ENCODE peak calls at places on chromosomes 1 and 21, in four cellular contexts. W is testis, F is GM23338, C is tibial artery. O is an unnamed sample.

GRCh38 chr21:31514598-31514997 is 144.9 kb upstream of the SOD1 start:
- DNase-seq in W (peak; percentile 74), C (no peak), F (peak; percentile 66), O (no peak)

GRCh38 chr1:77889671-77890070 is 1.2 kb downstream of the NEXN start:
- DNase-seq in W (no peak), F (peak; percentile 3), C (no peak), O (no peak)

GRCh38 chr1:93672069-93672468 is 9.6 kb downstream of the BCAR3 start:
- DNase-seq in F (no peak), C (peak; percentile 85), W (peak; percentile 78), O (peak; percentile 24)

GRCh38 chr1:84653130-84653680 is 37.1 kb downstream of the SSX2IP start:
- DNase-seq in C (no peak), W (no peak), F (peak; percentile 13), O (no peak)

GRCh38 chr1:192489748-192490147 is 85.8 kb upstream of the RGS1 start:
- DNase-seq in F (peak; percentile 25), W (no peak), C (peak; percentile 74), O (peak; percentile 19)

GRCh38 chr1:20216574-20216973 is 30.3 kb upstream of the PLA2G2C start:
- DNase-seq in W (no peak), F (peak; percentile 60), C (no peak), O (peak; percentile 70)

GRCh38 chr1:10741696-10742095 is 54.8 kb downstream of the CASZ1 start:
- DNase-seq in W (no peak), C (no peak), F (no peak), O (no peak)

GRCh38 chr1:48019714-48020315 is 22.6 kb upstream of the TRABD2B start:
- DNase-seq in W (no peak), F (no peak), C (peak; percentile 98), O (no peak)

GRCh38 chr1:231040800-231041704 is 998 bp upstream of the FAM89A start:
- DNase-seq in W (no peak), C (no peak), F (peak; percentile 50), O (no peak)

GRCh38 chr1:35768350-35769187 is 1.2 kb downstream of the CLSPN start:
- DNase-seq in W (no peak), C (no peak), F (peak; percentile 23), O (peak; percentile 9)

GRCh38 chr1:41356752-41357151 is 4.5 kb upstream of the FOXO6 start:
- DNase-seq in W (no peak), F (no peak), C (no peak), O (no peak)

GRCh38 chr1:31639543-31639942 is 5.1 kb downstream of the PEF1 start:
- DNase-seq in F (no peak), W (no peak), C (no peak), O (no peak)

GRCh38 chr21:37149411-37149810 is 76.4 kb downstream of the TTC3 start:
- DNase-seq in W (no peak), C (no peak), F (no peak), O (no peak)

GRCh38 chr1:240139511-240139910 is 47.8 kb downstream of the FMN2 start:
- DNase-seq in C (no peak), W (no peak), F (no peak), O (no peak)

GRCh38 chr21:25370311-25370744 is 237.0 kb downstream of the MRPL39 start:
- DNase-seq in C (no peak), F (no peak), W (no peak), O (no peak)

GRCh38 chr1:19734472-19734999 is 65.2 kb downstream of the TMCO4 start:
- DNase-seq in F (no peak), W (no peak), C (peak; percentile 86), O (no peak)

GRCh38 chr21:16304700-16305099 is 574.9 kb downstream of the USP25 start:
- DNase-seq in C (no peak), F (no peak), W (no peak), O (no peak)

GRCh38 chr1:152535774-152536173 is 21.5 kb downstream of the CRCT1 start:
- DNase-seq in W (no peak), C (no peak), F (no peak), O (no peak)

GRCh38 chr1:200774735-200775449 is 36.2 kb downstream of the CAMSAP2 start:
- DNase-seq in F (no peak), C (no peak), W (no peak), O (peak; percentile 18)

GRCh38 chr1:227390525-227390924 is 72.2 kb upstream of the CDC42BPA start:
- DNase-seq in F (no peak), W (no peak), C (no peak), O (no peak)

GRCh38 chr1:32592953-32593352 is 53.7 kb downstream of the ZBTB8A start:
- DNase-seq in F (no peak), C (no peak), W (no peak), O (no peak)

GRCh38 chr1:91751281-91751680 is 134.7 kb downstream of the TGFBR3 start:
- DNase-seq in F (no peak), W (peak; percentile 61), C (no peak), O (no peak)

GRCh38 chr1:23799570-23800395 is 771 bp downstream of the GALE start:
- DNase-seq in F (peak; percentile 78), W (no peak), C (peak; percentile 74), O (peak; percentile 52)

GRCh38 chr21:28256420-28256831 is 736.3 kb downstream of the LTN1 start:
- DNase-seq in F (no peak), W (no peak), C (no peak), O (no peak)

GRCh38 chr1:97396463-97396862 is 524.4 kb downstream of the DPYD start:
- DNase-seq in W (no peak), F (no peak), C (no peak), O (no peak)

GRCh38 chr1:174222166-174222949 is 63.0 kb downstream of the RABGAP1L start:
- DNase-seq in W (no peak), C (no peak), F (no peak), O (peak; percentile 28)

GRCh38 chr1:91795601-91796389 is 90.2 kb downstream of the TGFBR3 start:
- DNase-seq in C (no peak), F (no peak), W (no peak), O (no peak)

GRCh38 chr1:169110691-169111447 is 4.4 kb downstream of the ATP1B1 start:
- DNase-seq in W (no peak), F (no peak), C (no peak), O (no peak)
- H3K4me3 ChIP-seq in W (no peak overlapping the region), F (no peak overlapping the region), C (no peak overlapping the region), O (no peak overlapping the region)

GRCh38 chr1:157352216-157352615 is 200.1 kb downstream of the FCRL5 start:
- DNase-seq in F (no peak), C (no peak), W (no peak), O (no peak)
- TF ChIP-seq CTCF in F (no peak), C (no peak), W (no peak), O (no peak)

DNA sequence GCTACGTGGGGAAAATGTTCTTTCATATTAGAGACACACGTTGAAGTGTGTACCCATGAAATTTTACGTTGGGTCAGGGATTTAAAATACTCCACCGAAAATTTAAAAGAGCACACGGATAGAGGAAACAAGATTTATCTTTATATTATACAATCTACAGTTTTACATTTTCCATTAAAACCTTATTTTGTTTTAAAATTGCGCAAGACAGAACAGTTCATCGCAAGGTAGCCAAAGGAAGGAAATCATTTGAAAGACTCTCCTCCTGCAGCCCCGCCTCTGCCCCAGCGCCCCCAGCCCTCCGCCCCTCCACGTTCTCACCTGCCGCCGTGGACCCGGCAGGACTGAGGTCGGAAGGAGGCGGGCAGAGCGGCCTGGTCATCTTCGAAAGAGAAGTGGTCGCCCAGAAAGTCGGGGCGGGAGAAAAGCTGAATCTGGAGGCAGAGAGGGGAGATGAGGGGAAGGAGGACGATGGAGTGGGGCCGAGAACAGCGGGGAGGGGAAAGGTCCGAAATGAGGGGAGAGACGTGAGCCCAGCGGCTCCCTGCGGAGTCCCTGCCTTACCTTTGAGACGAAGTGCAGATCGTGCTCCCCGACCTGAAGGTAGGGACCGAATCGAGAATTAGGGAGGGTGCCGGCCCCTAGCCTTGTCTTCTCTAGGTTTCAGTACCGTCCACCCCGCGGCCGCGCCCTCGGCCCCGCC is 18.0 kb downstream of the CRYBG2 start:
- DNase-seq in C (no peak), F (peak; percentile 59), W (no peak), O (no peak)
- H3K4me3 ChIP-seq in C (peak overlapping the region; percentile 25), F (peak overlapping the region; percentile 83), W (peak overlapping the region; percentile 55), O (peak overlapping the region; percentile 33)

GRCh38 chr1:1402081-1402900 is 3.2 kb upstream of the CCNL2 start:
- DNase-seq in C (no peak), F (peak; percentile 90), W (no peak), O (peak; percentile 64)
- TF ChIP-seq CTCF in C (no peak), F (peak; percentile 77), W (peak; percentile 47), O (peak; percentile 76)

GRCh38 chr1:81050390-81050789 is 750.3 kb upstream of the ADGRL2 start:
- DNase-seq in C (no peak), F (no peak), W (no peak), O (no peak)

GRCh38 chr1:81042225-81042624 is 758.5 kb upstream of the ADGRL2 start:
- DNase-seq in F (no peak), W (no peak), C (no peak), O (no peak)

GRCh38 chr1:81044708-81045107 is 756.0 kb upstream of the ADGRL2 start:
- DNase-seq in W (no peak), F (no peak), C (no peak), O (no peak)
- H3K4me3 ChIP-seq in W (no peak overlapping the region), F (no peak overlapping the region), C (no peak overlapping the region), O (no peak overlapping the region)

GRCh38 chr1:1858382-1859086 is 32.4 kb downstream of the GNB1 start:
- DNase-seq in C (peak; percentile 83), F (peak; percentile 72), W (peak; percentile 81), O (no peak)
- TF ChIP-seq CTCF in C (peak; percentile 20), F (peak; percentile 38), W (no peak), O (no peak)